ENCODE peak calls at places on chromosomes 5 and 9, in seven cellular contexts. S, F, A, D, L, C and U are unnamed samples.

GRCh38 chr5:89437450-89438435 is 554.8 kb upstream of the MEF2C start:
- DNase-seq in A (peak; percentile 22), D (no peak), C (peak; percentile 83), F (no peak), L (peak; percentile 48), S (no peak), U (peak; percentile 3)

GRCh38 chr9:128057724-128058409 is 9.3 kb downstream of the NAIF1 start:
- DNase-seq in L (no peak), D (no peak), S (no peak), F (no peak), C (no peak), A (no peak), U (no peak)

GRCh38 chr5:65482727-65483473 is 1.2 kb upstream of the ADAMTS6 start:
- DNase-seq in L (peak; percentile 86), A (peak; percentile 89), F (no peak), D (no peak), C (peak; percentile 70), S (no peak), U (peak; percentile 83)

GRCh38 chr5:75235711-75236110 is 967 bp downstream of the ANKRD31 start:
- DNase-seq in S (no peak), D (no peak), F (no peak), A (no peak), L (no peak), C (no peak), U (no peak)

GRCh38 chr5:60727032-60727431 is 27.1 kb upstream of the DEPDC1B start:
- DNase-seq in F (no peak), A (no peak), D (no peak), S (no peak), L (no peak), C (no peak), U (no peak)

GRCh38 chr9:98216391-98216790 is 24.0 kb upstream of the CORO2A start:
- DNase-seq in A (no peak), C (no peak), L (no peak), S (no peak), F (no peak), D (no peak), U (no peak)

GRCh38 chr5:114097570-114097969 is 264.3 kb upstream of the KCNN2 start:
- DNase-seq in F (no peak), A (peak; percentile 2), D (no peak), S (no peak), L (no peak), C (no peak), U (no peak)

GRCh38 chr9:82133973-82134372 is 145.4 kb downstream of the SPATA31D1 start:
- DNase-seq in D (no peak), F (no peak), S (no peak), A (peak; percentile 52), C (no peak), L (no peak), U (peak; percentile 54)

GRCh38 chr9:23820731-23821399 is 5.2 kb downstream of the ELAVL2 start:
- DNase-seq in L (peak; percentile 21), S (no peak), A (no peak), F (peak; percentile 40), D (no peak), C (no peak), U (no peak)

GRCh38 chr5:163756170-163756569 is 250.8 kb downstream of the MAT2B start:
- DNase-seq in F (no peak), S (no peak), D (no peak), C (no peak), L (no peak), A (peak; percentile 17), U (no peak)

GRCh38 chr9:79236466-79236865 is 335.3 kb upstream of the TLE4 start:
- DNase-seq in L (no peak), A (no peak), C (peak; percentile 10), S (no peak), F (no peak), D (no peak), U (no peak)

GRCh38 chr9:89969156-89969566 is 364.3 kb downstream of the GADD45G start:
- DNase-seq in L (no peak), A (no peak), D (no peak), C (peak; percentile 76), S (no peak), F (no peak), U (no peak)

GRCh38 chr5:179267071-179267670 is 78.1 kb downstream of the ADAMTS2 start:
- DNase-seq in S (no peak), D (no peak), C (no peak), A (no peak), L (no peak), F (no peak), U (no peak)

GRCh38 chr5:159702301-159702700 is 214.0 kb upstream of the ADRA1B start:
- DNase-seq in F (no peak), S (no peak), C (no peak), L (no peak), A (no peak), D (no peak), U (no peak)

GRCh38 chr5:10374623-10375022 is 21.1 kb downstream of the MARCHF6 start:
- DNase-seq in L (no peak), F (no peak), C (no peak), D (no peak), A (no peak), S (no peak), U (no peak)

GRCh38 chr9:136551401-136552116 is 5.7 kb upstream of the NOTCH1 start:
- DNase-seq in C (peak; percentile 58), S (no peak), D (no peak), F (no peak), A (peak; percentile 60), L (peak; percentile 56), U (peak; percentile 77)

GRCh38 chr5:160311491-160312138 is 749 bp downstream of the CCNJL start:
- DNase-seq in L (peak; percentile 10), C (no peak), D (no peak), F (no peak), S (no peak), A (peak; percentile 25), U (no peak)

GRCh38 chr9:77569335-77569734 is 78.8 kb downstream of the GNA14 start:
- DNase-seq in L (no peak), D (no peak), S (no peak), A (no peak), F (no peak), C (no peak), U (no peak)

GRCh38 chr5:10593531-10594181 is 29.8 kb downstream of the ANKRD33B start:
- DNase-seq in L (no peak), S (no peak), F (no peak), D (no peak), C (no peak), A (no peak), U (no peak)

GRCh38 chr5:164191240-164191639 is 685.8 kb downstream of the MAT2B start:
- DNase-seq in D (no peak), C (peak; percentile 65), L (peak; percentile 70), F (no peak), A (peak; percentile 78), S (no peak), U (peak; percentile 83)

GRCh38 chr9:92066131-92066530 is 49.1 kb downstream of the SPTLC1 start:
- DNase-seq in L (peak; percentile 17), C (no peak), D (no peak), S (no peak), A (no peak), F (no peak), U (no peak)

GRCh38 chr9:89770779-89771178 is 166.0 kb downstream of the GADD45G start:
- DNase-seq in S (no peak), F (no peak), D (no peak), A (no peak), L (no peak), C (no peak), U (no peak)

GRCh38 chr5:174573210-174574014 is 151.0 kb upstream of the MSX2 start:
- DNase-seq in S (no peak), F (no peak), D (no peak), A (no peak), L (no peak), C (no peak), U (peak; percentile 42)

GRCh38 chr5:109876030-109876726 is 186.5 kb downstream of the MAN2A1 start:
- DNase-seq in A (no peak), S (no peak), C (peak; percentile 31), F (no peak), L (no peak), D (no peak), U (no peak)
- TF ChIP-seq CTCF in A (no peak), S (no peak), C (no peak), F (no peak), L (no peak), D (no peak), U (no peak)

GRCh38 chr5:3590967-3591900 is 4.4 kb upstream of the IRX1 start:
- DNase-seq in A (no peak), D (no peak), L (no peak), C (no peak), F (no peak), S (no peak), U (no peak)
- H3K4me3 ChIP-seq in A (no peak overlapping the region), D (no peak overlapping the region), L (no peak overlapping the region), C (peak overlapping the region; percentile 42), F (no peak overlapping the region), S (no peak overlapping the region), U (peak overlapping the region; percentile 9)

GRCh38 chr9:81083062-81083461 is 606.3 kb downstream of the TLE1 start:
- DNase-seq in F (no peak), S (no peak), C (peak; percentile 14), L (peak; percentile 40), D (no peak), A (peak; percentile 43), U (no peak)
- TF ChIP-seq CTCF in F (no peak), S (no peak), C (peak; percentile 15), L (peak; percentile 28), D (no peak), A (peak; percentile 41), U (peak; percentile 8)

GRCh38 chr5:176406436-176407052 is 9.8 kb downstream of the CLTB start:
- DNase-seq in C (no peak), F (no peak), S (no peak), D (no peak), A (no peak), L (no peak), U (no peak)

GRCh38 chr5:176401281-176402205 is 13.0 kb downstream of the HIGD2A start:
- DNase-seq in S (no peak), A (no peak), F (no peak), L (no peak), D (no peak), C (no peak), U (no peak)

GRCh38 chr5:176405656-176406435 is 10.5 kb downstream of the CLTB start:
- DNase-seq in D (no peak), A (no peak), L (no peak), S (no peak), F (no peak), C (no peak), U (no peak)

GRCh38 chr5:176400382-176401156 is 12.0 kb downstream of the HIGD2A start:
- DNase-seq in C (no peak), A (no peak), D (no peak), S (no peak), L (no peak), F (no peak), U (no peak)

GRCh38 chr5:176402684-176403083 is 13.7 kb downstream of the CLTB start:
- DNase-seq in D (no peak), L (no peak), A (no peak), C (no peak), F (no peak), S (no peak), U (no peak)
- H3K4me3 ChIP-seq in D (no peak overlapping the region), L (no peak overlapping the region), A (no peak overlapping the region), C (no peak overlapping the region), F (no peak overlapping the region), S (no peak overlapping the region), U (no peak overlapping the region)